ENCODE peak calls at places on chromosomes 12 and 14, in ten cellular contexts. One of them, this sample, is unnamed. For H3K4me1, the result is how much of the 10 kb centered on the place peaks cover.

GRCh38 chr12:68007466-68007865 is 18.2 kb downstream of the IFNG-AS1 start:
- DNase-seq in heart left ventricle: no peak
- DNase-seq in breast epithelium: no peak
- DNase-seq in HCT116: no peak
- DNase-seq in right lobe of liver: no peak
- DNase-seq in A549: no peak
- DNase-seq in tibial nerve: no peak
- DNase-seq in colonic mucosa: no peak
- DNase-seq in CD8-positive, alpha-beta T cell: no peak
- DNase-seq in endodermal cell: no peak
- DNase-seq in this sample: no peak

GRCh38 chr14:89078021-89078676 is 253.7 kb downstream of the TTC8 start:
- DNase-seq in heart left ventricle: no peak
- DNase-seq in endodermal cell: no peak
- DNase-seq in CD8-positive, alpha-beta T cell: no peak
- DNase-seq in HCT116: no peak
- DNase-seq in colonic mucosa: no peak
- DNase-seq in A549: no peak
- DNase-seq in right lobe of liver: no peak
- DNase-seq in tibial nerve: no peak
- DNase-seq in breast epithelium: no peak
- DNase-seq in this sample: no peak

GRCh38 chr12:95733156-95733825 is 57.3 kb downstream of the NTN4 start:
- DNase-seq in CD8-positive, alpha-beta T cell: no peak
- DNase-seq in endodermal cell: no peak
- DNase-seq in HCT116: no peak
- DNase-seq in tibial nerve: no peak
- DNase-seq in breast epithelium: no peak
- DNase-seq in A549: no peak
- DNase-seq in right lobe of liver: no peak
- DNase-seq in heart left ventricle: no peak
- DNase-seq in colonic mucosa: peak
- DNase-seq in this sample: no peak

GRCh38 chr12:127165567-127166392 is 1101.2 kb upstream of the TMEM132C start:
- DNase-seq in A549: peak
- DNase-seq in endodermal cell: peak
- DNase-seq in HCT116: peak
- DNase-seq in CD8-positive, alpha-beta T cell: peak
- DNase-seq in colonic mucosa: peak
- DNase-seq in breast epithelium: peak
- DNase-seq in heart left ventricle: peak
- DNase-seq in tibial nerve: peak
- DNase-seq in right lobe of liver: peak
- DNase-seq in this sample: peak

GRCh38 chr12:84842406-84843013 is 70.1 kb downstream of the SLC6A15 start:
- DNase-seq in tibial nerve: no peak
- DNase-seq in A549: peak
- DNase-seq in right lobe of liver: no peak
- DNase-seq in colonic mucosa: no peak
- DNase-seq in endodermal cell: no peak
- DNase-seq in HCT116: peak
- DNase-seq in CD8-positive, alpha-beta T cell: no peak
- DNase-seq in heart left ventricle: no peak
- DNase-seq in breast epithelium: no peak
- DNase-seq in this sample: no peak

GRCh38 chr12:94205738-94206310 is 57.4 kb downstream of the PLXNC1 start:
- DNase-seq in A549: no peak
- DNase-seq in endodermal cell: peak
- DNase-seq in colonic mucosa: no peak
- DNase-seq in CD8-positive, alpha-beta T cell: no peak
- DNase-seq in right lobe of liver: no peak
- DNase-seq in heart left ventricle: no peak
- DNase-seq in HCT116: no peak
- DNase-seq in breast epithelium: no peak
- DNase-seq in tibial nerve: no peak
- DNase-seq in this sample: no peak

GRCh38 chr12:121452356-121453021 is 52.6 kb downstream of the RNF34 start:
- DNase-seq in CD8-positive, alpha-beta T cell: no peak
- DNase-seq in HCT116: no peak
- DNase-seq in colonic mucosa: peak
- DNase-seq in tibial nerve: no peak
- DNase-seq in breast epithelium: no peak
- DNase-seq in endodermal cell: peak
- DNase-seq in A549: no peak
- DNase-seq in heart left ventricle: no peak
- DNase-seq in right lobe of liver: peak
- DNase-seq in this sample: peak

GRCh38 chr12:116520225-116520624 is 39.0 kb upstream of the MAP1LC3B2 start:
- DNase-seq in right lobe of liver: no peak
- DNase-seq in colonic mucosa: no peak
- DNase-seq in A549: no peak
- DNase-seq in tibial nerve: no peak
- DNase-seq in heart left ventricle: no peak
- DNase-seq in breast epithelium: no peak
- DNase-seq in CD8-positive, alpha-beta T cell: no peak
- DNase-seq in endodermal cell: no peak
- DNase-seq in HCT116: no peak
- DNase-seq in this sample: no peak

GRCh38 chr12:3718100-3718499 is 34.8 kb downstream of the CRACR2A start:
- DNase-seq in breast epithelium: no peak
- DNase-seq in heart left ventricle: peak
- DNase-seq in right lobe of liver: peak
- DNase-seq in A549: no peak
- DNase-seq in endodermal cell: no peak
- DNase-seq in HCT116: no peak
- DNase-seq in colonic mucosa: no peak
- DNase-seq in tibial nerve: no peak
- DNase-seq in CD8-positive, alpha-beta T cell: no peak
- DNase-seq in this sample: peak

GRCh38 chr14:33762462-33762861 is 188.4 kb downstream of the EGLN3 start:
- DNase-seq in HCT116: no peak
- DNase-seq in heart left ventricle: no peak
- DNase-seq in A549: no peak
- DNase-seq in colonic mucosa: no peak
- DNase-seq in endodermal cell: no peak
- DNase-seq in right lobe of liver: no peak
- DNase-seq in breast epithelium: no peak
- DNase-seq in tibial nerve: no peak
- DNase-seq in CD8-positive, alpha-beta T cell: no peak
- DNase-seq in this sample: no peak

GRCh38 chr12:124371366-124371765 is 76.5 kb downstream of the RFLNA start:
- DNase-seq in HCT116: no peak
- DNase-seq in colonic mucosa: no peak
- DNase-seq in CD8-positive, alpha-beta T cell: no peak
- DNase-seq in A549: no peak
- DNase-seq in right lobe of liver: peak
- DNase-seq in tibial nerve: no peak
- DNase-seq in endodermal cell: no peak
- DNase-seq in heart left ventricle: no peak
- DNase-seq in breast epithelium: no peak
- DNase-seq in this sample: no peak

GRCh38 chr12:45762185-45763110 is 32.9 kb downstream of the ARID2 start:
- DNase-seq in right lobe of liver: no peak
- DNase-seq in tibial nerve: no peak
- DNase-seq in endodermal cell: peak
- DNase-seq in breast epithelium: no peak
- DNase-seq in CD8-positive, alpha-beta T cell: no peak
- DNase-seq in heart left ventricle: no peak
- DNase-seq in A549: peak
- DNase-seq in HCT116: peak
- DNase-seq in colonic mucosa: no peak
- DNase-seq in this sample: no peak
- TF ChIP-seq CTCF in right lobe of liver: peak
- TF ChIP-seq CTCF in tibial nerve: no peak
- TF ChIP-seq CTCF in endodermal cell: peak
- TF ChIP-seq CTCF in breast epithelium: peak
- TF ChIP-seq CTCF in CD8-positive, alpha-beta T cell: peak
- TF ChIP-seq CTCF in heart left ventricle: peak
- TF ChIP-seq CTCF in A549: peak
- TF ChIP-seq CTCF in HCT116: peak
- TF ChIP-seq CTCF in colonic mucosa: peak
- TF ChIP-seq CTCF in this sample: peak

DNA sequence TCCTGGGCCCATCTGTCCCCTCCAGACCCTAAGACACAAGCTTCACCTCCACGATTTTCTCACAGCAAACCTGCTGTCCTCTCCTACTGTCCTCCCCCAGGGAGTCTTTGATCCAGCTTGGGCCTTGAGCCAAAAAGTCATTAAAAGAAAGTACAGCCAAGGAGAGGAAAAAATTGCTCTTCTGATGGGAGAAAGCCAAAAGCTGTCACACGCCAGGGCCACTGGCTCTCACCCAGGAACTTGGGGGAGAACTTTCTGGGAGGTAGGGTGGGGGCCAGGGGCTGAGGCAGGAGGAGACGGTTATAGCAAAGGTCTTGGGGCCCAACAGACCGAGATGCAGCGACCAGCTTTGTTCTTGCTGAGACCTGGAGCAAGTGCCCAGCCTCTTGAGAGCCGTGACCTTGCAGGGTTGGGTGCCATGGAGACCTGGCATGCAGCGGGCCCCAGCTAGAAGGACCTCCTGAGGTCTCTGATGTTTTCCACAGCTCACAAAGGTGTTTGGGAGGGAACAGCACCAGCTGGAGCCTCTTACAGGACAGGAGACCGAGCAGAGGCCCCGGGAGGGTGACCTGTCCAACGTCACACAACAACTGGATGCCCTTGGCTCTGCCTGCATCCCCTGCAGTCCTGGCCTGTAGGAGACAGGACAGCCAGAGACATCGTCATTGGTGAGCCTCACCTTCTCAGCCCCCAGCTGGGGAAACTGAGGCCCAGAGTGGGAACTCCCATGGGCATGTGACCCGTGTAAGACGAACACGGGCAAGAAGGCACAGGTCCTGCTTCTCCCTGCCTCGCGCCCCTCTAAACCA is 124.5 kb downstream of the CALM1 start:
- DNase-seq in tibial nerve: no peak
- DNase-seq in heart left ventricle: peak
- DNase-seq in HCT116: no peak
- DNase-seq in CD8-positive, alpha-beta T cell: no peak
- DNase-seq in colonic mucosa: no peak
- DNase-seq in right lobe of liver: no peak
- DNase-seq in breast epithelium: no peak
- DNase-seq in endodermal cell: no peak
- DNase-seq in A549: no peak
- DNase-seq in this sample: no peak
- H3K4me3 ChIP-seq in tibial nerve: no peak
- H3K4me3 ChIP-seq in heart left ventricle: no peak
- H3K4me3 ChIP-seq in HCT116: no peak
- H3K4me3 ChIP-seq in CD8-positive, alpha-beta T cell: no peak
- H3K4me3 ChIP-seq in colonic mucosa: no peak
- H3K4me3 ChIP-seq in right lobe of liver: no peak
- H3K4me3 ChIP-seq in breast epithelium: no peak
- H3K4me3 ChIP-seq in endodermal cell: no peak
- H3K4me3 ChIP-seq in A549: no peak
- H3K4me3 ChIP-seq in this sample: no peak

GRCh38 chr12:53064613-53065415 is 14.4 kb downstream of the SPRYD3 start:
- DNase-seq in breast epithelium: no peak
- DNase-seq in heart left ventricle: peak
- DNase-seq in tibial nerve: peak
- DNase-seq in colonic mucosa: no peak
- DNase-seq in endodermal cell: peak
- DNase-seq in A549: no peak
- DNase-seq in CD8-positive, alpha-beta T cell: no peak
- DNase-seq in HCT116: no peak
- DNase-seq in right lobe of liver: no peak
- DNase-seq in this sample: no peak
- H3K4me1 ChIP-seq in breast epithelium: under half
- H3K4me1 ChIP-seq in heart left ventricle: half or more
- H3K4me1 ChIP-seq in tibial nerve: half or more
- H3K4me1 ChIP-seq in colonic mucosa: under half
- H3K4me1 ChIP-seq in endodermal cell: under half
- H3K4me1 ChIP-seq in A549: under half
- H3K4me1 ChIP-seq in CD8-positive, alpha-beta T cell: under half
- H3K4me1 ChIP-seq in HCT116: half or more
- H3K4me1 ChIP-seq in right lobe of liver: under half
- H3K4me1 ChIP-seq in this sample: under half

DNA sequence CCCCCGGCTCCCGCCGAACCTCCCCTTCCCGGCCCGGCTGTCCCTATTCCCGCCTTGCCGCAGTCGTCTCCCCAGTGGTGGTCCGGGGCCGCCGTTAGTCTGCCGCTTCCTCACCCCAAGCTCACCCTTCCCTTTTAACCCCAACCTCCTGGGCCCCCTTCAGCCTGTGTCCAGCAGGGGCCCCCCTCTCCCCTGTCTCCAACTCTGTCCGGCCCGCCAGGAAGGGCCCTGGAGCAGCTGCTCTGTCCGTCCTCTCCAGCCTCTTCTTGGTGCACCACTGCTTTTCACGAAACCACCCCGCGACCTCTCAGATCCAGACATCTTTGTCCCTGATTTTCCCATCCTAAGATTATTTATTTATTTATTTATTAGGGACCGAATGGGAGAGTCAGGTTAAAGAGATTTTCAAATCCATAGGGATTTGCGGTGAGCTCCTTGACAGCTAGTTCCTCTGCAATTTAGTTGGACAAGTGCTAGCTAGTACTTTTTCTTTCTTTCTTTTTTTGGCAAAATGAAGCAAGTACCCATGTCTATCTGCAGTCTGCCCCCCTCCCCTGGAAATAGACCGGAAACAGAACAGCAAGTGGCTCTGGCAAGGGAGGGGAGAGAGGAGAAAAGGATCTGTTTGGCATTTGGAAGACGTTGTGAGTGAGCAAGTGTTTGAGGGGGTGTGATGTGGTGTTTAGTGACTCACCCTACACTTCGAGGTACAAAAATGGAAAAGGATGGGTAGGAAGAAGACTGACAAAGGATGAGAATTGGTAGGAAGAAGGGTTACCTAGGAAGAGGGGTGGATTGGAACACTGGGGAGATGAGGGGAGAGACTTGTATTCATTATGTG is 632 bp downstream of the UBR7 start:
- DNase-seq in breast epithelium: no peak
- DNase-seq in CD8-positive, alpha-beta T cell: no peak
- DNase-seq in heart left ventricle: peak
- DNase-seq in endodermal cell: peak
- DNase-seq in A549: peak
- DNase-seq in right lobe of liver: no peak
- DNase-seq in HCT116: no peak
- DNase-seq in colonic mucosa: peak
- DNase-seq in tibial nerve: peak
- DNase-seq in this sample: no peak
- TF ChIP-seq CTCF in breast epithelium: no peak
- TF ChIP-seq CTCF in CD8-positive, alpha-beta T cell: no peak
- TF ChIP-seq CTCF in heart left ventricle: peak
- TF ChIP-seq CTCF in endodermal cell: peak
- TF ChIP-seq CTCF in A549: peak
- TF ChIP-seq CTCF in right lobe of liver: no peak
- TF ChIP-seq CTCF in HCT116: peak
- TF ChIP-seq CTCF in colonic mucosa: peak
- TF ChIP-seq CTCF in tibial nerve: no peak
- TF ChIP-seq CTCF in this sample: no peak